ENCODE peak calls at places on chromosomes 6 and 20, in six cellular contexts. Q is fibroblast of the aortic adventitia, A is neuronal stem cell, P is upper lobe of right lung, S is GM12865, V is choroid plexus epithelial cell. W is an unnamed sample.

GRCh38 chr6:151916680-151917164 is 109.2 kb downstream of the ESR1 start:
- DNase-seq in V (peak; percentile 78), S (no peak), Q (peak; percentile 88), P (no peak), A (no peak), W (no peak)

GRCh38 chr20:34581341-34582189 is 23.0 kb downstream of the MAP1LC3A start:
- DNase-seq in V (peak; percentile 67), A (no peak), P (no peak), Q (peak; percentile 75), S (peak; percentile 67), W (no peak)

GRCh38 chr20:79565-79964 is 7.9 kb upstream of the DEFB125 start:
- DNase-seq in S (no peak), Q (no peak), A (no peak), P (no peak), V (no peak), W (no peak)

GRCh38 chr6:56802570-56802969 is 152.3 kb upstream of the BEND6 start:
- DNase-seq in P (no peak), Q (peak; percentile 55), S (no peak), A (no peak), V (peak; percentile 82), W (no peak)

GRCh38 chr20:4335722-4336121 is 320.4 kb upstream of the RNF24 start:
- DNase-seq in Q (no peak), S (no peak), P (no peak), A (no peak), V (no peak), W (no peak)

GRCh38 chr6:123662757-123663156 is 26.0 kb upstream of the TRDN start:
- DNase-seq in V (no peak), A (no peak), S (no peak), P (no peak), Q (no peak), W (no peak)

GRCh38 chr6:73937805-73938204 is 241.8 kb downstream of the CD109 start:
- DNase-seq in S (no peak), Q (no peak), A (no peak), P (no peak), V (no peak), W (no peak)

GRCh38 chr6:135094403-135094821 is 39.8 kb upstream of the HBS1L start:
- DNase-seq in V (peak; percentile 11), S (peak; percentile 29), A (no peak), Q (no peak), P (no peak), W (no peak)

GRCh38 chr6:150622476-150622875 is 22.8 kb downstream of the PLEKHG1 start:
- DNase-seq in A (no peak), P (no peak), V (no peak), Q (no peak), S (no peak), W (no peak)

GRCh38 chr20:9150632-9151031 is 81.7 kb downstream of the PLCB4 start:
- DNase-seq in P (no peak), V (no peak), A (no peak), S (no peak), Q (no peak), W (no peak)

GRCh38 chr6:148343383-148343782 is 745 bp downstream of the SASH1 start:
- DNase-seq in Q (no peak), P (no peak), S (no peak), V (no peak), A (no peak), W (no peak)

GRCh38 chr6:7546832-7547714 is 5.6 kb downstream of the DSP start:
- DNase-seq in Q (no peak), S (no peak), V (no peak), A (no peak), P (no peak), W (no peak)

GRCh38 chr20:32823078-32823477 is 3.3 kb downstream of the MAPRE1 start:
- DNase-seq in Q (peak; percentile 77), V (peak; percentile 88), S (no peak), P (no peak), A (no peak), W (no peak)

GRCh38 chr20:20546402-20546801 is 166.0 kb downstream of the RALGAPA2 start:
- DNase-seq in P (no peak), A (no peak), Q (no peak), V (no peak), S (no peak), W (no peak)

GRCh38 chr6:157050537-157051280 is 272.6 kb downstream of the TMEM242 start:
- DNase-seq in A (no peak), S (no peak), P (no peak), V (no peak), Q (no peak), W (no peak)

GRCh38 chr20:57610261-57610952 is 9.8 kb downstream of the ZBP1 start:
- DNase-seq in S (no peak), Q (no peak), P (peak; percentile 59), V (no peak), A (no peak), W (peak; percentile 57)

GRCh38 chr6:117496383-117496990 is 14.0 kb downstream of the DCBLD1 start:
- DNase-seq in Q (peak; percentile 59), S (peak; percentile 16), P (no peak), V (peak; percentile 83), A (no peak), W (no peak)

GRCh38 chr6:74115674-74116073 is 419.7 kb downstream of the CD109 start:
- DNase-seq in V (peak; percentile 83), P (no peak), Q (peak; percentile 28), S (no peak), A (no peak), W (no peak)

GRCh38 chr6:133555726-133556125 is 314.6 kb downstream of the EYA4 start:
- DNase-seq in P (no peak), V (peak; percentile 23), Q (peak; percentile 27), S (no peak), A (no peak), W (no peak)

GRCh38 chr6:131954775-131955107 is 3.6 kb upstream of the CCN2 start:
- DNase-seq in P (no peak), V (peak; percentile 100), S (no peak), Q (peak; percentile 97), A (no peak), W (no peak)

GRCh38 chr20:44195613-44196012 is 8.6 kb upstream of the JPH2 start:
- DNase-seq in Q (no peak), S (no peak), A (no peak), V (no peak), P (no peak), W (no peak)

GRCh38 chr20:50521221-50521642 is 11.0 kb downstream of the PTPN1 start:
- DNase-seq in S (no peak), P (no peak), A (no peak), V (no peak), Q (peak; percentile 25), W (no peak)
- H3K4me3 ChIP-seq in S (no peak overlapping the region), P (no peak overlapping the region), A (no peak overlapping the region), V (no peak overlapping the region), Q (no peak overlapping the region), W (no peak overlapping the region)

DNA sequence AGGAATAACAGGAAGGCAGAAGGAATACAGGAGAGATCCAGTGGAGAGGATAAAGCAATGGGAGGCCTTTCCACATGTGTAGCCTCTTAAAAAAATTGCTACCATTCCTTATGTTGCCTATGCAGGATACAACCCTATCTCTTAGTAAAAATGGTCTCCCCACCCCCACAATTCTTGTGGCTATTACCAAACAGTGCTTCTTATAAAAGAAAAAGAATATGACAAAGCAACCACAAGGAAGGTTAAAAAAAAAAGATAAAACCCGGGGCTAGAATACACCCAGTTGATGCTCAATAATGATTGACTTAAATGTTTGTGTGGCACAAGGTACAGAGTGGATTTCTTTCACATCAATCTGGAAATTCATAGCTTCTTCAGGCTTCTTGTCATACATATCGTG is 250.9 kb downstream of the HIVEP2 start:
- DNase-seq in S (no peak), V (peak; percentile 42), Q (peak; percentile 45), P (no peak), A (no peak), W (no peak)
- H3K4me3 ChIP-seq in S (no peak overlapping the region), V (no peak overlapping the region), Q (no peak overlapping the region), P (no peak overlapping the region), A (no peak overlapping the region), W (no peak overlapping the region)

GRCh38 chr6:34512738-34513115 is 43.4 kb downstream of the SPDEF start:
- DNase-seq in P (no peak), A (no peak), V (no peak), Q (no peak), S (no peak), W (no peak)

GRCh38 chr6:34514593-34515472 is 41.3 kb downstream of the SPDEF start:
- DNase-seq in V (peak; percentile 80), A (peak; percentile 69), Q (peak; percentile 28), S (no peak), P (peak; percentile 58), W (no peak)

GRCh38 chr6:34514112-34514511 is 42.0 kb downstream of the SPDEF start:
- DNase-seq in S (no peak), P (peak; percentile 9), A (no peak), V (no peak), Q (no peak), W (no peak)

GRCh38 chr6:34511923-34512737 is 44.0 kb downstream of the SPDEF start:
- DNase-seq in V (no peak), S (no peak), P (peak; percentile 30), A (no peak), Q (no peak), W (no peak)

DNA sequence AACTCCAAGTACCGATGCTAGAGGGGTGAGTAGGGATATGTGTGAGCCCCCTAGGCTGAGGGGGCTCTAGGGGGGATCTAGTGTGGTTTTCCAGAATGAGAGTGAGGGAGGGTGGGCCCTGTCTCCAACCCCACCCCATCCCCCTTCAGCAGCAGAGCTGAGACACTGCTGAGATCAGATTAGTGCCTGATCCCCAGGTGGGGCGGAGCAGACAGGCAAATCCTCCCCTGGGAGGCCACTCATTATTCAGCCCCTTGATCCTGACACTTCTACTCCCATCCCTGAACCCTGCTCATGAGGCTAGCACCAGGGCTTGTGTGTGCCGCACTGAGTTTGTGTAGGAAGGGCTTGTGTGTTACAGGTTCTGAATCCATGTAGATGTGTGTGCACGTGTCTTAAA is 42.5 kb downstream of the SPDEF start:
- DNase-seq in Q (no peak), S (no peak), V (no peak), A (no peak), P (no peak), W (no peak)
- H3K4me3 ChIP-seq in Q (no peak overlapping the region), S (no peak overlapping the region), V (no peak overlapping the region), A (no peak overlapping the region), P (no peak overlapping the region), W (no peak overlapping the region)

GRCh38 chr6:28727559-28728211 is 196.1 kb downstream of the TRIM27 start:
- DNase-seq in Q (no peak), V (no peak), P (no peak), S (no peak), A (no peak), W (no peak)
- H3K4me3 ChIP-seq in Q (no peak overlapping the region), V (no peak overlapping the region), P (no peak overlapping the region), S (no peak overlapping the region), A (no peak overlapping the region), W (no peak overlapping the region)

GRCh38 chr20:61492065-61492464 is 240.0 kb downstream of the CDH4 start:
- DNase-seq in V (no peak), S (no peak), P (no peak), A (no peak), Q (no peak), W (no peak)
- H3K4me3 ChIP-seq in V (no peak overlapping the region), S (no peak overlapping the region), P (no peak overlapping the region), A (peak overlapping the region; percentile 62), Q (no peak overlapping the region), W (no peak overlapping the region)